ENCODE peak calls at places on chromosomes 1 and 21, in five cellular contexts. P is SK-N-SH, G is K562, J is GM12878, T is HepG2. H is an unnamed sample.

GRCh38 chr1:186183970-186184628 is 191.0 kb downstream of the TPR start:
- DNase-seq in P (no peak), G (no peak), T (no peak), J (peak; percentile 19), H (no peak)

GRCh38 chr1:227728059-227728891 is 6.8 kb downstream of the JMJD4 start:
- DNase-seq in J (peak; percentile 24), T (peak; percentile 69), G (peak; percentile 85), P (peak; percentile 94), H (peak; percentile 43)

GRCh38 chr1:22841754-22842370 is 130.8 kb downstream of the LACTBL1 start:
- DNase-seq in T (no peak), J (no peak), P (no peak), G (no peak), H (no peak)

GRCh38 chr21:17466166-17466565 is 46.7 kb upstream of the CXADR start:
- DNase-seq in T (peak; percentile 51), G (peak; percentile 6), J (no peak), P (no peak), H (peak; percentile 83)

GRCh38 chr21:38351961-38352521 is 95.2 kb downstream of the KCNJ15 start:
- DNase-seq in J (no peak), G (no peak), P (no peak), T (no peak), H (peak; percentile 90)

GRCh38 chr21:35927262-35927661 is 133.1 kb downstream of the SETD4 start:
- DNase-seq in J (no peak), T (no peak), P (no peak), G (no peak), H (no peak)

GRCh38 chr21:39022901-39023693 is 160.2 kb downstream of the PSMG1 start:
- DNase-seq in P (no peak), J (no peak), T (peak; percentile 37), G (peak; percentile 26), H (peak; percentile 28)

GRCh38 chr1:208115924-208116614 is 128.1 kb downstream of the PLXNA2 start:
- DNase-seq in G (no peak), T (peak; percentile 37), J (no peak), P (no peak), H (no peak)

GRCh38 chr1:157490337-157491165 is 61.8 kb downstream of the FCRL5 start:
- DNase-seq in J (no peak), P (peak; percentile 25), T (peak; percentile 43), G (peak; percentile 82), H (peak; percentile 26)

GRCh38 chr1:21648791-21649190 is 20.4 kb downstream of the RAP1GAP start:
- DNase-seq in G (no peak), J (no peak), T (no peak), P (no peak), H (no peak)

GRCh38 chr1:221795400-221795799 is 53.5 kb upstream of the DUSP10 start:
- DNase-seq in T (no peak), P (no peak), G (no peak), J (no peak), H (no peak)

GRCh38 chr1:226656201-226656600 is 82.9 kb downstream of the ITPKB start:
- DNase-seq in P (no peak), G (no peak), T (no peak), J (no peak), H (no peak)

DNA sequence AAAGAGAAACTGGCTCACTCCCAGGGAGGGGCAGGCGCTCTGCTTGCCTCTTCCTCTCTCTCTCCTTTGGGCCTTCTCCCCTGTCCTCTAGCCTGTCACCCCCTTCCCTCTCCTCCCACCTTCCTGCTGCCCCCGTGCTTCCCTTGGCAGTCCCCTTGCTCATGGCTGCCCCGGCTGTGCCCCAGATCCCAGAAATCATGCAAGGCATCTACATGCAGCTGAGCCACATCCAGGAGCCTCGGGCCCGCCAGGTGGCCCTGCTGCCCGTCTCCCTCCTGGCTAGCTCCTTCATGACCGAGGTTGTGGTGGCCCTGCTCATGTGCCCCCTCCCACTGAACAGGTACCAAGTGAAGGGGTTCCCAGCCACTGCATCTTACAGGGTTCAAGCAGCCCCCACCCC is 36.0 kb upstream of the TTC4 start:
- DNase-seq in J (no peak), G (no peak), T (no peak), P (no peak), H (no peak)
- TF ChIP-seq MXI1 in J (no peak), G (no peak), T (no peak), P (no peak), H (no peak)

DNA sequence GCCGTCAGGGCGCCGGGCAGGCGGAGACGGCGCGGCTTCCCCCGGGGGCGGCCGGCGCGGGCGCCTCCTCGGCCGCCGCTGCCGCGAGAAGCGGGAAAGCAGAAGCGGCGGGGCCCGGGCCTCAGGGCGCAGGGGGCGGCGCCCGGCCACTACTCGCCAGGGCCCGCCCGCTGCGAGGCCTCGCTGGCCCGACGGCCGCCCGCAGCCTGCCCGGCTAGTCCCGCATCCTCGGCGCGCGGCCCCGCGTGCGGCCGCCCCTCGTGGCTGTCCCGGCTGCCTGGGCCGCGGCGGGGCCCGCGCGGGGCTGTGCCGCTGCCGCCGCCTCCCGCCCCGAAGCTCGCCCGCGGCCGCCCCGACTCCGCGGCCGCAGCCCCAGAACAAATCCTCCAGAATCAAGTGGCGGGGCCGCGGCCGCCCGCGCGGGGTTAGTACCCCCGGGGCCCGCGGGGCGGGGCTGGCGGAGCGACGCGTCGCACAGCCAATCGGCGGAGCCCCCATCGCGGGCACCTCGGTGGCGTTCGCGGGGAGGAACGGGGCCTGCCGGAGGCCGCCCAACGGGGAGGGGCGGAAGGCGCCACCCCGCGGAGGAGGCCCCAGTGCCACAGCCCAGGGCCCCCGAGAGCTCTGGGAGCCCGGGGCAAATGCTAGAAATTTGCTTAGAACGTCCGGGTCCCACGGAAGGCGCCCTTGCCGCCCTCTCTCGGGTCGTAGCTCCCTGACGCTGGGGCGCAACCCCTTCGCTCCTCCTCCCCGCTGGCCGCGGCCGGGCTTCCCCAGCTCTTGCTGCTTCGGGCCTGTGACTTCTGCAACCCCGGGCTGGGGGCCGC is at the start of gene RUNX3:
- DNase-seq in J (peak; percentile 76), P (peak; percentile 80), G (no peak), T (no peak), H (no peak)
- TF ChIP-seq MXI1 in J (no peak), P (no peak), G (no peak), T (no peak), H (no peak)

GRCh38 chr1:59199147-59199546 is 97.7 kb upstream of the FGGY start:
- DNase-seq in J (no peak), G (no peak), T (no peak), P (no peak), H (no peak)

GRCh38 chr1:59198565-59198964 is 98.3 kb upstream of the FGGY start:
- DNase-seq in J (no peak), P (no peak), T (no peak), G (no peak), H (no peak)

GRCh38 chr1:59199734-59200376 is 97.0 kb upstream of the FGGY start:
- DNase-seq in G (no peak), T (no peak), P (no peak), J (no peak), H (no peak)

GRCh38 chr1:59202455-59202854 is 94.4 kb upstream of the FGGY start:
- DNase-seq in T (no peak), P (no peak), G (no peak), J (no peak), H (no peak)

DNA sequence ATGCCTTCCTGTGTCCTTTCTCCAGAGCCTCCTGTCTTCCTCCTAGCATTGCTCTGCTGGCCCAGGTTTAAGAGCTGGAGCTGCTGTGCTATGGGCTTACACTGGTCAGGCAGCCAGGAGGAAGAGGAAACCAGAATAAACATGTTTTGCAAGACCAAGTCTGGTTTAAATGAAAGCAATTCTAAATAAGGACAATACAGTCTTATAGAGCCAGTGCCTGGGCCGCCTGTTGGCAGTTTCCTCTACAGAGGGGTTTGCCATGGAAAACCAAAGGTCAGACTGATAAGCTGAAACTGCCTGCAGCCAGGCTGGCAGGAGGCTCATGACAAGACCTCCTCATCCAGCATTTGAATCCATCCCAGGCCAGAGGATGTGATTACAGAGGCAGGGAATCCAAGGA is 92.9 kb upstream of the FGGY start:
- DNase-seq in J (no peak), G (no peak), P (no peak), T (peak; percentile 88), H (peak; percentile 32)
- TF ChIP-seq MXI1 in J (no peak), G (no peak), P (no peak), T (no peak), H (no peak)

DNA sequence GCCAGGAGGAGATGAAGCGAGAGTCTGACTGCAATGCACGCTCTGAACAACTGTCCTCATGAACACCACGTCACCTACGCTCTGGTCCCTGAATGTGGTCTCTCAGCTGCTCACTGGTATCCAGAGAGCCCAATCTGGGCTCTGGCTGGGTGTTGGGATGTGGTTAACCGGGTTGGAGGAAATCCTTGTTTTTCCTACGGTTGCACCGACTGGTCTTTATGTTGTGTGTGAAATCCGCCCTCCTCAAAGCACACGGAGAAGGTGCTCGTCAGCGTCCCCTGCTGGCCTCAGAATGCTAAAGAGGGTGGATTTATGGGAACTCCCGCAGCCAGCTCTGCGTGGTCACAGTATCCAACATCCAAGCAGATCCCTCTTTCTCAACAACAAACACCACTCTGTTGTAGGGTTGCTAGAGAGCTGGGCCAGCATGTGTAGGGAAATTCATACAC is 51.8 kb upstream of the FAM89A start:
- DNase-seq in G (peak; percentile 89), J (no peak), P (no peak), T (peak; percentile 40), H (peak; percentile 1)
- TF ChIP-seq MXI1 in G (no peak), J (no peak), P (no peak), T (no peak), H (no peak)

DNA sequence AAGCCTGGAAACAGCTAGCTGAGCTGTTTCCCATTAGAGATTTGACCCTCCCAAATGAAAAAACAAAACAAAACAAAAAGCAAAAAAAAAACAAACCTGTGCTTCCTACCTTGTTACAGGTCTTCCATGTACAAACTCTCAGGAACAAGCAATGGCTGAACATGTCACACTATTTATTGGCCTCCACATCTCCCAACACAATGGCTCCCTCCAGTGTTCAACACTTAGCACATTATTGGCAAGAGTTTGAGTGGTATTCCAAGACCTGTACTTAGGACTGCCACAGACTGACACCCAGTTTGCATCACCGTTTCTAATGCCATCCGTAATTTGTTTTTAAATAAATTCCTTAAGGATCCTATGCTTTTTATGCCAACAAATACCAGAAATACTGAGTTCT is 195.0 kb upstream of the OLFM3 start:
- DNase-seq in G (peak; percentile 4), T (peak; percentile 45), P (peak; percentile 35), J (peak; percentile 7), H (no peak)
- TF ChIP-seq MXI1 in G (no peak), T (no peak), P (no peak), J (no peak), H (no peak)

GRCh38 chr1:36763771-36764170 is 270.5 kb downstream of the GRIK3 start:
- DNase-seq in T (no peak), P (no peak), J (no peak), G (peak; percentile 19), H (no peak)

GRCh38 chr1:36764796-36765195 is 269.5 kb downstream of the GRIK3 start:
- DNase-seq in P (peak; percentile 42), G (no peak), T (no peak), J (no peak), H (no peak)

GRCh38 chr1:36760081-36760480 is 274.2 kb downstream of the GRIK3 start:
- DNase-seq in P (no peak), T (no peak), J (no peak), G (no peak), H (no peak)

GRCh38 chr1:36761073-36761472 is 273.2 kb downstream of the GRIK3 start:
- DNase-seq in T (peak; percentile 13), P (no peak), G (no peak), J (no peak), H (no peak)

DNA sequence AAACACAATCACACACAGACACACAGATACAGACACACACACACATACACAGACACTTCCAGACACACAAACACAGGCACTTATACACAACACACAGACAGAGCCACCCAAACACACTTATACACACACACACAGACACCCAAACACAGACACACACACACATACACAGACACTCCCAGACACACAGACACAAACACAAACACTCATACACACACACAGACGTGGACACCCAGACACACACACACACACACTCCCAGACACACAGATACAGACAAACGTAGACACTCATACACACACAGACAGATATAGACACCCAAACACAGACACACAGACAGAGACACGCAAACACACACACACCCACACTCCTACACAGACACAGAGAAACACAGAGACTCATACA is 272.1 kb downstream of the GRIK3 start:
- DNase-seq in T (no peak), P (no peak), G (no peak), J (no peak), H (no peak)
- TF ChIP-seq MXI1 in T (no peak), P (no peak), G (no peak), J (no peak), H (no peak)